ENCODE peak calls at places on chromosomes 6 and 20, in ten cellular contexts. One of them, this sample, is unnamed.

GRCh38 chr20:50245561-50246366 is 55.1 kb downstream of the CEBPB start:
- DNase-seq in AG04450: no peak
- DNase-seq in T-helper 2 cell: no peak
- DNase-seq in hypothalamus: no peak
- DNase-seq in CD4-positive, alpha-beta T cell: no peak
- DNase-seq in GM06990: no peak
- DNase-seq in choroid plexus epithelial cell: peak; percentile 54
- DNase-seq in ELF-1: no peak
- DNase-seq in A549: no peak
- DNase-seq in NCI-H82: no peak
- DNase-seq in this sample: no peak

GRCh38 chr20:57040924-57041323 is 225.5 kb downstream of the BMP7 start:
- DNase-seq in ELF-1: no peak
- DNase-seq in NCI-H82: no peak
- DNase-seq in GM06990: no peak
- DNase-seq in A549: peak; percentile 27
- DNase-seq in hypothalamus: no peak
- DNase-seq in CD4-positive, alpha-beta T cell: no peak
- DNase-seq in choroid plexus epithelial cell: peak; percentile 73
- DNase-seq in AG04450: no peak
- DNase-seq in T-helper 2 cell: no peak
- DNase-seq in this sample: no peak

GRCh38 chr20:19022118-19022575 is 190.3 kb upstream of the SLC24A3 start:
- DNase-seq in CD4-positive, alpha-beta T cell: no peak
- DNase-seq in A549: no peak
- DNase-seq in NCI-H82: no peak
- DNase-seq in hypothalamus: no peak
- DNase-seq in GM06990: no peak
- DNase-seq in ELF-1: no peak
- DNase-seq in T-helper 2 cell: no peak
- DNase-seq in choroid plexus epithelial cell: no peak
- DNase-seq in AG04450: no peak
- DNase-seq in this sample: no peak

GRCh38 chr20:41242807-41243206 is 74.7 kb downstream of the ZHX3 start:
- DNase-seq in AG04450: no peak
- DNase-seq in CD4-positive, alpha-beta T cell: no peak
- DNase-seq in GM06990: no peak
- DNase-seq in NCI-H82: no peak
- DNase-seq in ELF-1: no peak
- DNase-seq in T-helper 2 cell: no peak
- DNase-seq in A549: no peak
- DNase-seq in choroid plexus epithelial cell: no peak
- DNase-seq in hypothalamus: no peak
- DNase-seq in this sample: no peak

GRCh38 chr6:57305112-57305511 is 12.3 kb upstream of the PRIM2 start:
- DNase-seq in ELF-1: no peak
- DNase-seq in GM06990: no peak
- DNase-seq in hypothalamus: no peak
- DNase-seq in A549: no peak
- DNase-seq in CD4-positive, alpha-beta T cell: no peak
- DNase-seq in AG04450: no peak
- DNase-seq in T-helper 2 cell: no peak
- DNase-seq in NCI-H82: peak; percentile 42
- DNase-seq in choroid plexus epithelial cell: no peak
- DNase-seq in this sample: no peak

GRCh38 chr6:36592221-36592655 is 1.9 kb upstream of the SRSF3 start:
- DNase-seq in T-helper 2 cell: no peak
- DNase-seq in ELF-1: no peak
- DNase-seq in NCI-H82: no peak
- DNase-seq in hypothalamus: no peak
- DNase-seq in A549: no peak
- DNase-seq in CD4-positive, alpha-beta T cell: no peak
- DNase-seq in GM06990: peak; percentile 71
- DNase-seq in AG04450: no peak
- DNase-seq in choroid plexus epithelial cell: no peak
- DNase-seq in this sample: peak; percentile 30

GRCh38 chr6:2854394-2854982 is 12.8 kb upstream of the SERPINB1 start:
- DNase-seq in NCI-H82: no peak
- DNase-seq in ELF-1: peak; percentile 44
- DNase-seq in T-helper 2 cell: no peak
- DNase-seq in A549: no peak
- DNase-seq in choroid plexus epithelial cell: peak; percentile 62
- DNase-seq in AG04450: no peak
- DNase-seq in CD4-positive, alpha-beta T cell: no peak
- DNase-seq in hypothalamus: no peak
- DNase-seq in GM06990: no peak
- DNase-seq in this sample: no peak

GRCh38 chr20:63026582-63027424 is 20.0 kb upstream of the BHLHE23 start:
- DNase-seq in hypothalamus: no peak
- DNase-seq in choroid plexus epithelial cell: no peak
- DNase-seq in GM06990: no peak
- DNase-seq in CD4-positive, alpha-beta T cell: no peak
- DNase-seq in T-helper 2 cell: no peak
- DNase-seq in A549: no peak
- DNase-seq in NCI-H82: no peak
- DNase-seq in ELF-1: no peak
- DNase-seq in AG04450: no peak
- DNase-seq in this sample: no peak

GRCh38 chr6:98787961-98788360 is 46.4 kb upstream of the POU3F2 start:
- DNase-seq in CD4-positive, alpha-beta T cell: no peak
- DNase-seq in AG04450: no peak
- DNase-seq in T-helper 2 cell: no peak
- DNase-seq in GM06990: no peak
- DNase-seq in ELF-1: peak; percentile 39
- DNase-seq in NCI-H82: no peak
- DNase-seq in choroid plexus epithelial cell: no peak
- DNase-seq in A549: no peak
- DNase-seq in hypothalamus: no peak
- DNase-seq in this sample: no peak

GRCh38 chr6:25842526-25842925 is 10.7 kb upstream of the SLC17A1 start:
- DNase-seq in A549: no peak
- DNase-seq in hypothalamus: no peak
- DNase-seq in NCI-H82: no peak
- DNase-seq in T-helper 2 cell: no peak
- DNase-seq in GM06990: no peak
- DNase-seq in AG04450: no peak
- DNase-seq in choroid plexus epithelial cell: no peak
- DNase-seq in ELF-1: no peak
- DNase-seq in CD4-positive, alpha-beta T cell: no peak
- DNase-seq in this sample: no peak

GRCh38 chr6:6736753-6737654 is 148.5 kb downstream of the LY86 start:
- DNase-seq in T-helper 2 cell: no peak
- DNase-seq in AG04450: no peak
- DNase-seq in ELF-1: peak; percentile 83
- DNase-seq in NCI-H82: peak; percentile 31
- DNase-seq in A549: no peak
- DNase-seq in GM06990: no peak
- DNase-seq in choroid plexus epithelial cell: peak; percentile 34
- DNase-seq in hypothalamus: no peak
- DNase-seq in CD4-positive, alpha-beta T cell: no peak
- DNase-seq in this sample: no peak

GRCh38 chr6:158879180-158879579 is 60.0 kb upstream of the EZR start:
- DNase-seq in choroid plexus epithelial cell: peak; percentile 63
- DNase-seq in CD4-positive, alpha-beta T cell: no peak
- DNase-seq in AG04450: no peak
- DNase-seq in T-helper 2 cell: no peak
- DNase-seq in hypothalamus: no peak
- DNase-seq in A549: no peak
- DNase-seq in NCI-H82: peak; percentile 38
- DNase-seq in GM06990: peak; percentile 63
- DNase-seq in ELF-1: peak; percentile 94
- DNase-seq in this sample: no peak

GRCh38 chr6:128826606-128827005 is 56.3 kb upstream of the LAMA2 start:
- DNase-seq in T-helper 2 cell: no peak
- DNase-seq in choroid plexus epithelial cell: no peak
- DNase-seq in AG04450: no peak
- DNase-seq in CD4-positive, alpha-beta T cell: no peak
- DNase-seq in NCI-H82: no peak
- DNase-seq in hypothalamus: no peak
- DNase-seq in GM06990: no peak
- DNase-seq in A549: no peak
- DNase-seq in ELF-1: no peak
- DNase-seq in this sample: no peak

GRCh38 chr6:170279977-170280688 is 10.7 kb downstream of the DLL1 start:
- DNase-seq in CD4-positive, alpha-beta T cell: peak; percentile 54
- DNase-seq in choroid plexus epithelial cell: peak; percentile 21
- DNase-seq in NCI-H82: no peak
- DNase-seq in T-helper 2 cell: no peak
- DNase-seq in hypothalamus: no peak
- DNase-seq in A549: peak; percentile 67
- DNase-seq in ELF-1: peak; percentile 84
- DNase-seq in AG04450: no peak
- DNase-seq in GM06990: peak; percentile 81
- DNase-seq in this sample: no peak

GRCh38 chr20:31811796-31812728 is 7.1 kb upstream of the MYLK2 start:
- DNase-seq in hypothalamus: no peak
- DNase-seq in GM06990: no peak
- DNase-seq in T-helper 2 cell: no peak
- DNase-seq in CD4-positive, alpha-beta T cell: no peak
- DNase-seq in choroid plexus epithelial cell: peak; percentile 80
- DNase-seq in ELF-1: no peak
- DNase-seq in A549: no peak
- DNase-seq in AG04450: peak; percentile 84
- DNase-seq in NCI-H82: no peak
- DNase-seq in this sample: no peak

GRCh38 chr6:136464874-136465273 is 85.3 kb downstream of the MAP7 start:
- DNase-seq in hypothalamus: no peak
- DNase-seq in NCI-H82: no peak
- DNase-seq in ELF-1: no peak
- DNase-seq in CD4-positive, alpha-beta T cell: no peak
- DNase-seq in choroid plexus epithelial cell: no peak
- DNase-seq in T-helper 2 cell: no peak
- DNase-seq in A549: no peak
- DNase-seq in AG04450: no peak
- DNase-seq in GM06990: no peak
- DNase-seq in this sample: no peak

GRCh38 chr6:72941263-72941662 is 284.0 kb downstream of the KHDC1L start:
- DNase-seq in AG04450: no peak
- DNase-seq in choroid plexus epithelial cell: no peak
- DNase-seq in NCI-H82: no peak
- DNase-seq in GM06990: no peak
- DNase-seq in hypothalamus: no peak
- DNase-seq in A549: no peak
- DNase-seq in CD4-positive, alpha-beta T cell: no peak
- DNase-seq in ELF-1: no peak
- DNase-seq in T-helper 2 cell: no peak
- DNase-seq in this sample: no peak

GRCh38 chr6:24836116-24836515 is 37.4 kb upstream of the ARMH2 start:
- DNase-seq in choroid plexus epithelial cell: no peak
- DNase-seq in ELF-1: no peak
- DNase-seq in GM06990: no peak
- DNase-seq in CD4-positive, alpha-beta T cell: no peak
- DNase-seq in hypothalamus: no peak
- DNase-seq in T-helper 2 cell: no peak
- DNase-seq in AG04450: no peak
- DNase-seq in A549: no peak
- DNase-seq in NCI-H82: no peak
- DNase-seq in this sample: no peak

GRCh38 chr6:28634758-28635546 is 109.3 kb downstream of the GPX5 start:
- DNase-seq in AG04450: no peak
- DNase-seq in choroid plexus epithelial cell: peak; percentile 19
- DNase-seq in A549: peak; percentile 65
- DNase-seq in GM06990: no peak
- DNase-seq in T-helper 2 cell: no peak
- DNase-seq in CD4-positive, alpha-beta T cell: no peak
- DNase-seq in hypothalamus: no peak
- DNase-seq in ELF-1: peak; percentile 82
- DNase-seq in NCI-H82: peak; percentile 82
- DNase-seq in this sample: no peak

GRCh38 chr6:10417681-10418104 is 2.8 kb upstream of the TFAP2A start:
- DNase-seq in CD4-positive, alpha-beta T cell: no peak
- DNase-seq in NCI-H82: no peak
- DNase-seq in ELF-1: peak; percentile 79
- DNase-seq in AG04450: no peak
- DNase-seq in hypothalamus: no peak
- DNase-seq in A549: no peak
- DNase-seq in GM06990: no peak
- DNase-seq in choroid plexus epithelial cell: no peak
- DNase-seq in T-helper 2 cell: no peak
- DNase-seq in this sample: no peak

GRCh38 chr6:69663215-69663614 is 133.6 kb downstream of the LMBRD1 start:
- DNase-seq in CD4-positive, alpha-beta T cell: no peak
- DNase-seq in ELF-1: no peak
- DNase-seq in AG04450: no peak
- DNase-seq in T-helper 2 cell: no peak
- DNase-seq in hypothalamus: no peak
- DNase-seq in A549: no peak
- DNase-seq in NCI-H82: no peak
- DNase-seq in GM06990: peak; percentile 24
- DNase-seq in choroid plexus epithelial cell: no peak
- DNase-seq in this sample: no peak

GRCh38 chr6:169833258-169833794 is 81.9 kb downstream of the ERMARD start:
- DNase-seq in AG04450: no peak
- DNase-seq in GM06990: no peak
- DNase-seq in CD4-positive, alpha-beta T cell: no peak
- DNase-seq in choroid plexus epithelial cell: no peak
- DNase-seq in A549: no peak
- DNase-seq in T-helper 2 cell: no peak
- DNase-seq in hypothalamus: no peak
- DNase-seq in NCI-H82: no peak
- DNase-seq in ELF-1: no peak
- DNase-seq in this sample: no peak

GRCh38 chr20:49510562-49511117 is 28.2 kb upstream of the KCNB1 start:
- DNase-seq in NCI-H82: no peak
- DNase-seq in A549: no peak
- DNase-seq in T-helper 2 cell: no peak
- DNase-seq in GM06990: no peak
- DNase-seq in choroid plexus epithelial cell: peak; percentile 92
- DNase-seq in ELF-1: no peak
- DNase-seq in CD4-positive, alpha-beta T cell: no peak
- DNase-seq in hypothalamus: no peak
- DNase-seq in AG04450: peak; percentile 80
- DNase-seq in this sample: no peak

GRCh38 chr6:91167846-91168245 is 581.0 kb upstream of the MAP3K7 start:
- DNase-seq in NCI-H82: peak; percentile 39
- DNase-seq in AG04450: no peak
- DNase-seq in T-helper 2 cell: no peak
- DNase-seq in A549: no peak
- DNase-seq in GM06990: no peak
- DNase-seq in choroid plexus epithelial cell: peak; percentile 19
- DNase-seq in ELF-1: no peak
- DNase-seq in CD4-positive, alpha-beta T cell: no peak
- DNase-seq in hypothalamus: no peak
- DNase-seq in this sample: no peak

GRCh38 chr6:161037873-161038228 is 46.3 kb downstream of the MAP3K4 start:
- DNase-seq in choroid plexus epithelial cell: no peak
- DNase-seq in GM06990: no peak
- DNase-seq in NCI-H82: no peak
- DNase-seq in ELF-1: no peak
- DNase-seq in AG04450: no peak
- DNase-seq in T-helper 2 cell: no peak
- DNase-seq in hypothalamus: no peak
- DNase-seq in A549: no peak
- DNase-seq in CD4-positive, alpha-beta T cell: no peak
- DNase-seq in this sample: no peak

GRCh38 chr20:63537525-63538203 is 488 bp upstream of the PTK6 start:
- DNase-seq in CD4-positive, alpha-beta T cell: peak; percentile 85
- DNase-seq in T-helper 2 cell: peak; percentile 85
- DNase-seq in choroid plexus epithelial cell: peak; percentile 86
- DNase-seq in A549: peak; percentile 98
- DNase-seq in hypothalamus: peak; percentile 46
- DNase-seq in NCI-H82: peak; percentile 88
- DNase-seq in GM06990: peak; percentile 95
- DNase-seq in ELF-1: peak; percentile 87
- DNase-seq in AG04450: peak; percentile 81
- DNase-seq in this sample: peak; percentile 94

GRCh38 chr20:9409981-9410380 is 104.4 kb upstream of the LAMP5 start:
- DNase-seq in ELF-1: no peak
- DNase-seq in CD4-positive, alpha-beta T cell: no peak
- DNase-seq in GM06990: no peak
- DNase-seq in choroid plexus epithelial cell: peak; percentile 90
- DNase-seq in hypothalamus: no peak
- DNase-seq in NCI-H82: no peak
- DNase-seq in T-helper 2 cell: no peak
- DNase-seq in A549: no peak
- DNase-seq in AG04450: peak; percentile 21
- DNase-seq in this sample: no peak

GRCh38 chr6:83708970-83709747 is at the start of gene SNAP91:
- DNase-seq in A549: peak; percentile 12
- DNase-seq in CD4-positive, alpha-beta T cell: no peak
- DNase-seq in NCI-H82: peak; percentile 69
- DNase-seq in GM06990: peak; percentile 14
- DNase-seq in ELF-1: peak; percentile 43
- DNase-seq in AG04450: no peak
- DNase-seq in choroid plexus epithelial cell: peak; percentile 5
- DNase-seq in T-helper 2 cell: no peak
- DNase-seq in hypothalamus: peak; percentile 1
- DNase-seq in this sample: no peak